ENCODE peak calls at places on chromosome 2, in seven cellular contexts. I is T1000; E is activated CD4-positive, alpha-beta T cell treated with anti-CD3 and anti-CD28 coated beads for 24 hours; X is heart left ventricle; B is CD8-positive, alpha-beta T cell; Z is GM23338; Q is effector memory CD4-positive, alpha-beta T cell. W is an unnamed sample.

GRCh38 chr2:221104391-221104811 is 467.7 kb downstream of the EPHA4 start:
- DNase-seq in I (no peak), E (no peak), X (peak), B (no peak), Z (peak), Q (no peak), W (no peak)

GRCh38 chr2:219296631-219297391 is 12.4 kb downstream of the PTPRN start:
- DNase-seq in I (no peak), E (no peak), X (no peak), B (no peak), Z (no peak), Q (no peak), W (no peak)

GRCh38 chr2:119264781-119265692 is 41.4 kb downstream of the STEAP3 start:
- DNase-seq in I (peak), E (no peak), X (no peak), B (peak), Z (peak), Q (no peak), W (no peak)

GRCh38 chr2:42449163-42450087 is 44.4 kb downstream of the KCNG3 start:
- DNase-seq in I (no peak), E (no peak), X (no peak), B (no peak), Z (no peak), Q (no peak), W (no peak)

GRCh38 chr2:192128655-192129054 is 66.1 kb downstream of the TMEFF2 start:
- DNase-seq in I (no peak), E (no peak), X (no peak), B (no peak), Z (peak), Q (no peak), W (no peak)

GRCh38 chr2:111671426-111672150 is 212.4 kb downstream of the ANAPC1 start:
- DNase-seq in I (no peak), E (no peak), X (no peak), B (no peak), Z (no peak), Q (no peak), W (no peak)

GRCh38 chr2:215594766-215595165 is 158.9 kb upstream of the FN1 start:
- DNase-seq in I (no peak), E (no peak), X (no peak), B (no peak), Z (no peak), Q (no peak), W (no peak)

GRCh38 chr2:96092580-96092877 is 23.8 kb downstream of the ADRA2B start:
- DNase-seq in I (no peak), E (no peak), X (no peak), B (no peak), Z (no peak), Q (no peak), W (no peak)

GRCh38 chr2:64214281-64215115 is 70.3 kb upstream of the PELI1 start:
- DNase-seq in I (no peak), E (no peak), X (no peak), B (no peak), Z (no peak), Q (no peak), W (no peak)

GRCh38 chr2:124763611-124764010 is 738.5 kb downstream of the CNTNAP5 start:
- DNase-seq in I (no peak), E (no peak), X (no peak), B (no peak), Z (peak), Q (no peak), W (no peak)